ENCODE peak calls at places on chromosomes 1 and 21, in seven cellular contexts. R, V, T, H, W, X and M are unnamed samples.

GRCh38 chr1:110337704-110338199 is 1.4 kb upstream of the RBM15 start:
- DNase-seq in W (no peak), H (peak), R (no peak), T (peak), V (peak), X (peak), M (peak)

GRCh38 chr1:199836430-199836829 is 191.1 kb upstream of the NR5A2 start:
- DNase-seq in H (no peak), T (no peak), X (no peak), V (no peak), R (no peak), W (no peak), M (no peak)

GRCh38 chr1:117857434-117857833 is 72.0 kb downstream of the GDAP2 start:
- DNase-seq in X (no peak), T (no peak), H (no peak), W (no peak), V (no peak), R (no peak), M (no peak)

GRCh38 chr21:31397515-31397926 is 53.5 kb upstream of the TIAM1 start:
- DNase-seq in W (no peak), V (peak), R (no peak), H (no peak), T (no peak), X (peak), M (no peak)

GRCh38 chr1:8022395-8023286 is 3.5 kb downstream of the ERRFI1 start:
- DNase-seq in T (no peak), X (no peak), V (no peak), H (no peak), R (no peak), W (no peak), M (no peak)

GRCh38 chr1:203301331-203301668 is 4.0 kb upstream of the BTG2 start:
- DNase-seq in T (no peak), X (no peak), R (no peak), H (no peak), V (no peak), W (no peak), M (no peak)

GRCh38 chr1:76109404-76109803 is 34.9 kb downstream of the ST6GALNAC3 start:
- DNase-seq in X (no peak), T (no peak), W (no peak), H (no peak), R (no peak), V (no peak), M (no peak)

GRCh38 chr1:96340688-96341087 is 380.9 kb upstream of the PTBP2 start:
- DNase-seq in X (no peak), R (no peak), V (no peak), H (no peak), T (no peak), W (no peak), M (no peak)

GRCh38 chr1:231694465-231695077 is 68.0 kb downstream of the DISC1 start:
- DNase-seq in R (no peak), W (no peak), H (no peak), T (peak), X (no peak), V (no peak), M (no peak)

GRCh38 chr1:212205843-212206242 is 79.4 kb upstream of the PPP2R5A start:
- DNase-seq in H (peak), T (no peak), X (no peak), W (no peak), V (no peak), R (no peak), M (no peak)

GRCh38 chr1:159802060-159802459 is at the start of gene FCRL6:
- DNase-seq in W (no peak), T (no peak), V (no peak), H (no peak), R (no peak), X (no peak), M (no peak)

GRCh38 chr1:59992040-59992820 is 65.7 kb upstream of the CYP2J2 start:
- DNase-seq in V (no peak), W (no peak), X (no peak), R (no peak), T (no peak), H (no peak), M (no peak)

GRCh38 chr1:186948542-186948941 is 119.8 kb downstream of the PLA2G4A start:
- DNase-seq in T (no peak), X (no peak), R (no peak), W (no peak), H (peak), V (no peak), M (no peak)

GRCh38 chr1:17874665-17875064 is 119.5 kb downstream of the ACTL8 start:
- DNase-seq in X (no peak), R (no peak), W (no peak), T (no peak), H (peak), V (no peak), M (no peak)

GRCh38 chr1:203600782-203601513 is 25.7 kb upstream of the ATP2B4 start:
- DNase-seq in X (no peak), W (no peak), R (no peak), T (no peak), V (no peak), H (peak), M (no peak)

GRCh38 chr1:56644064-56644940 is 812 bp upstream of the PRKAA2 start:
- DNase-seq in V (peak), H (peak), X (no peak), T (no peak), R (no peak), W (no peak), M (no peak)

GRCh38 chr1:208178091-208178529 is 66.1 kb downstream of the PLXNA2 start:
- DNase-seq in V (peak), X (no peak), R (no peak), H (no peak), T (no peak), W (no peak), M (no peak)

GRCh38 chr1:52913537-52913936 is 8.0 kb downstream of the ECHDC2 start:
- DNase-seq in W (no peak), V (no peak), T (no peak), R (no peak), H (no peak), X (no peak), M (no peak)

GRCh38 chr1:53526451-53527101 is 67.4 kb downstream of the DMRTB1 start:
- DNase-seq in W (no peak), V (peak), R (no peak), T (peak), H (peak), X (no peak), M (peak)

GRCh38 chr21:46455575-46456385 is 2.9 kb upstream of the DIP2A start:
- DNase-seq in T (no peak), W (no peak), R (peak), V (no peak), H (peak), X (peak), M (peak)

GRCh38 chr1:212379366-212379765 is 35.3 kb downstream of the PACC1 start:
- DNase-seq in R (no peak), H (no peak), V (no peak), X (no peak), W (no peak), T (no peak), M (no peak)

GRCh38 chr1:20430355-20431290 is 55.4 kb downstream of the CAMK2N1 start:
- DNase-seq in X (peak), H (peak), W (no peak), R (no peak), T (no peak), V (peak), M (no peak)

GRCh38 chr21:27190601-27191000 is 223.7 kb upstream of the ADAMTS5 start:
- DNase-seq in V (no peak), R (no peak), H (peak), W (no peak), X (no peak), T (no peak), M (no peak)

GRCh38 chr1:52633291-52633754 is 355 bp downstream of the SHISAL2A start:
- DNase-seq in H (peak), R (no peak), W (no peak), X (no peak), V (no peak), T (no peak), M (no peak)

DNA sequence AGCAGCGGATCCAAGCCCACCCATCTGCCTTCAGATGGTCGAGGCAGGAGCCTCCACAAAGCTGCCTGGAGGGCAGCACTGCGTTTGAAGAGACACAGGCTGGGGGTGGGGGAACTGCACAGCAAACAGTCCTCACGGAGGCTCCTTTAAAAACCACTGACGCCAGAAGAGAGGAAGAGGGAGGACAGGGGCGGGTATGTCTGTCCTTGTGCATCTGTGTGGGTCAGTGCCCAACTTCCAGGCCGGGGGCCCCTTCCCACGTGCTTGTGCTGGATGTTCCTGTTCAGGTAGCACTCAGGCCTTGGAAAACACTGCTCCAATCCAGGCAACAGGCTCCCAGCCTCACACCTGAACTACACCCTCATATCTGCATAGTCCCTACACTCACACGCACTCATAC is 7.7 kb downstream of the AHDC1 start:
- DNase-seq in V (no peak), T (no peak), R (no peak), X (no peak), H (no peak), W (no peak), M (no peak)
- H3K27ac ChIP-seq in V (no peak), T (peak), R (no peak), X (no peak), H (no peak), W (peak), M (peak)

DNA sequence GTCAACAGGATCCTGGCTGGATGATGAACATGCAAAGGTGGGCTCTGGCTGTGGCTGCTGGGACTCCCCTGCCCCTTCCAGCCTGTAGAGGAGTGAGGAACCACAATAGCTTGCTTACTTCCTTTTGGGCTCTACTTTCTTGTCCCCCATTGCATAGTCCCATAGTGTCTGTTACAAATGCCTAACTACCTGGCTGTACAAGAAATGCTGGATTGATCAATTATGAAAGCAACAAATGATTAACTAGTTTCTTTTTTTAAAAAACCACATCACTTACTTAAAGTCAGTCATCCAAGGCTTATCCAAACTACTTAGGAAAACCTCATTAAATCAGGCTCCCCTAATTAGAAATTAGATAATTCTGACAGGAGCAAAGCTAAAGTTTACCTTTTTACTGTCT is 514.1 kb upstream of the PKN2 start:
- DNase-seq in V (no peak), T (no peak), X (no peak), R (no peak), W (no peak), H (no peak), M (no peak)
- H3K27ac ChIP-seq in V (no peak), T (no peak), X (no peak), R (no peak), W (no peak), H (no peak), M (no peak)

DNA sequence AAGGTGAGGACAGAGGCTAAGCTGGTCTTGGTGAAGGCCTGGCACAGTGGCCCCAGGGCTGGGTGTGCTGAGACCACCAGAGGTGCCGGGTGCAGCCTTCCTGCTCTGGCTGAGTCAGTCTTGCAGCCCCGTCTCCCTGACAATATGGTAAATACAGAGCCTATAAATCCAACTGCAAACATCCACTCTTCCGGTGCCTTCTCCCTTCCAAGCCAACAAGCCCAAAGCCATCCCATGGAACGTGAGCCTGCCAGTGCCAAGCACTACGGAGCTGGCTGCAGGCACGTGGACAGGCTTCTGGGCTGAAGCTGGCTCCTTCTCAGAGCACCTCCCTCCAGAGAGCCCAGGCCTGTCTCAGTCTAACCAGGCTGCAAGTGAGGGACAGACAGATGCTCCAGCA is 70.0 kb downstream of the TRABD2B start:
- DNase-seq in W (no peak), H (no peak), R (no peak), X (no peak), V (no peak), T (no peak), M (no peak)
- H3K27ac ChIP-seq in W (no peak), H (no peak), R (no peak), X (no peak), V (no peak), T (no peak), M (no peak)

DNA sequence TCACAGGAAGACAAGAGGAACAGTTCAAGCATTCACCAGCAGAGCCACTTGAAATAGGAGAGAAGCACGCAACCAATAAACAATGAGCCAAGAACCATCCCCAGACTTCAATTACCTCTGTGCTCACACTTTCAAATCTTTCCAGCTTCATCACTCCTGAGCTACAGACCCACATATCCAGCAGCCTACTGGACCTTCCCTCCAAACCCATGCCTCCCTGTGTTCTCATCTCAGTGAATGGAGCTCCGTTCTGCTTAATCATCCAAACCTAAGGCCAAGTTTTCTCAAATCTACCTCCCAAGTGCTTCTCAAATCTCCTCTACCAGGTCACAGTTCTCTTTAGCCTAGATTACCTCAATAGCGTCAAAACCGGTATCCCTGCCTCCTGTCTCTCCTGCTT is 3.7 kb downstream of the PEF1 start:
- DNase-seq in H (no peak), V (no peak), R (no peak), T (no peak), W (no peak), X (no peak), M (no peak)
- H3K27ac ChIP-seq in H (no peak), V (no peak), R (no peak), T (peak), W (no peak), X (no peak), M (peak)

DNA sequence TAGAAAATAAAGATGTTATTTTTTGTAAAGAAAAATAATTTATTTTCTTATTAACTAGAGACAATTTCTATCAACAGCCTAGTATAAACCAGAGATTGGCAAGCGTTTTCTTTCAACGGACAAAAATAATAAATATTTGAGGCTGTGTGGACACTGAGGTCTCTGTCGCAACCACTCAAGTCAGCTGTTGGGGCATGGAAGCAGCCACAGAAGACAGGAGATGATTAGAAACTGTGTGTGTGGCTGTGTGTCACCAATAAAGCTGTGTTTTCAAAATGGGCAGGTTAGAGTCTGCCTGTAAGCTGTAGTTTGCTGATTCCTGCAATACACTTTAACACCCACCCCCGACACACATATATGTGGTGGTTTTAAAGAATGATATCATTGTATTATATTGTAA is 200.6 kb upstream of the HMCN1 start:
- DNase-seq in X (no peak), T (no peak), R (no peak), V (no peak), H (no peak), W (no peak), M (no peak)
- H3K27ac ChIP-seq in X (no peak), T (no peak), R (no peak), V (no peak), H (no peak), W (no peak), M (no peak)

GRCh38 chr1:23867953-23868847 is at the start of gene FUCA1:
- DNase-seq in W (peak), V (peak), R (peak), X (peak), H (peak), T (peak), M (peak)
- H3K27ac ChIP-seq in W (peak), V (peak), R (peak), X (peak), H (no peak), T (peak), M (peak)

DNA sequence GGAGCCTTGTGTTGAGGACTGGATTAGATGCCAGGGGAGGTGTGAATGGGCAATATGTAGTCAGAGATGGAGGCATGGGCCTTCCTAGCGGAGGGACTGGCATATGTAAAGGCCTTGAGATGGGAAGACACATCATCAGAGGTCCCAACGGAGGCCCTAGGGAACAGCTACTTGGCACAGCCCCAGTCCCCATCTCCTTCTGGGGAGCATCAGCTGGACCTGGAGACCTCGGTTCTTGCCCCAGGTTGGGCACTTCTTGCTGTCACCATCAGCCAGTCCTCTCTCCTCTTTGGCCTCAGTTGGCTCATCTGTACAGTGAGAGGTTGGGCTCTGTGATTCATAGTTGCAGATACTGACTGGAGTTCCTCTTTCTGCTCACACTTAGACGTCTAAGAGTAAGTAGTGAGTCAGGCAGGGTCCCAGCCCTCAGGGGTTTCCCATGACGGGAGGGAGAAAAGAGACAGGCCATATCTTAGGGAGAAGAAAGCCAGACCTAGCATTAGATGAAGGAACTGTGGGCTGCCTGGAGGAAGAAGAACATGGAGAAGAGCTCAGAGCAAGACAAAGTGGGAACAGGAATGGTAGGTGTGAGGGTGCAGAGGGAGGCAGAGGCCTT is 3.4 kb upstream of the MARCKSL1 start:
- DNase-seq in W (no peak), V (no peak), T (no peak), X (no peak), R (no peak), H (peak), M (no peak)
- H3K27ac ChIP-seq in W (no peak), V (no peak), T (peak), X (peak), R (no peak), H (no peak), M (no peak)

GRCh38 chr1:228393811-228394570 is 12.6 kb downstream of the TRIM11 start:
- DNase-seq in X (no peak), V (no peak), W (no peak), H (no peak), T (no peak), R (no peak), M (no peak)
- H3K27ac ChIP-seq in X (no peak), V (no peak), W (no peak), H (peak), T (peak), R (peak), M (no peak)